ENCODE peak calls at places on chromosomes 1 and 21, in four cellular contexts. T is AG04450, O is Calu3, Y is AG09319. Q is an unnamed sample.
A peak's percentile ranks its signal among the peaks of the same experiment; 100 is the strongest.

GRCh38 chr21:31216206-31216605 is 127.9 kb downstream of the TIAM1 start:
- DNase-seq in O (no peak), Y (no peak), T (no peak), Q (no peak)

GRCh38 chr1:12539705-12540579 is 78.1 kb downstream of the DHRS3 start:
- DNase-seq in O (peak; percentile 78), Y (peak; percentile 95), T (peak; percentile 79), Q (no peak)

GRCh38 chr1:227728892-227729143 is 6.3 kb downstream of the JMJD4 start:
- DNase-seq in O (no peak), T (no peak), Y (no peak), Q (no peak)

GRCh38 chr1:99662581-99663208 is 16.8 kb downstream of the PALMD start:
- DNase-seq in O (no peak), Y (peak; percentile 96), T (peak; percentile 42), Q (no peak)

GRCh38 chr1:220123889-220124288 is 30.0 kb downstream of the IARS2 start:
- DNase-seq in Y (no peak), O (peak; percentile 35), T (no peak), Q (no peak)

GRCh38 chr1:205375816-205376545 is 19.3 kb upstream of the KLHDC8A start:
- DNase-seq in Y (no peak), O (peak; percentile 31), T (no peak), Q (no peak)

GRCh38 chr1:202909494-202909893 is 17.5 kb downstream of the KLHL12 start:
- DNase-seq in Y (no peak), O (no peak), T (no peak), Q (no peak)

GRCh38 chr1:244962140-244962539 is 97.8 kb upstream of the HNRNPU start:
- DNase-seq in T (no peak), Y (no peak), O (no peak), Q (no peak)

Q was measured in cerebellum.